ENCODE peak calls at places on chromosomes 16 and 17, in nine cellular contexts. H, P, I, U, G, O, X, R and Z are unnamed samples.

GRCh38 chr16:1367486-1368174 is 15.9 kb downstream of the GNPTG start:
- DNase-seq in R (no peak), P (no peak), U (no peak), I (no peak), H (no peak), X (no peak), G (no peak), O (no peak), Z (no peak)

GRCh38 chr16:89925596-89926079 is 2.5 kb downstream of the TUBB3 start:
- DNase-seq in O (no peak), X (no peak), G (no peak), P (no peak), U (no peak), R (no peak), I (no peak), H (peak), Z (no peak)

GRCh38 chr17:77214743-77215142 is 74.0 kb downstream of the SEC14L1 start:
- DNase-seq in I (no peak), X (no peak), R (peak), P (peak), H (peak), U (peak), O (no peak), G (no peak), Z (no peak)

GRCh38 chr16:4688674-4689045 is 4.7 kb upstream of the NUDT16L1 start:
- DNase-seq in O (no peak), U (no peak), G (no peak), X (no peak), I (no peak), P (no peak), H (no peak), R (no peak), Z (no peak)

GRCh38 chr16:20107086-20107485 is 33.4 kb upstream of the GPR139 start:
- DNase-seq in G (no peak), P (no peak), R (no peak), H (no peak), O (no peak), U (no peak), I (no peak), X (no peak), Z (no peak)

GRCh38 chr17:28480278-28480677 is 6.8 kb downstream of the SLC13A2 start:
- DNase-seq in U (no peak), I (no peak), G (no peak), X (no peak), O (no peak), R (no peak), P (no peak), H (no peak), Z (no peak)

GRCh38 chr17:27621557-27621956 is 9.4 kb upstream of the LGALS9 start:
- DNase-seq in O (no peak), X (no peak), G (no peak), P (no peak), U (no peak), R (no peak), H (no peak), I (no peak), Z (no peak)

GRCh38 chr17:76593338-76593737 is 7.7 kb upstream of the ST6GALNAC2 start:
- DNase-seq in G (no peak), X (no peak), I (no peak), O (no peak), H (no peak), P (no peak), U (peak), R (peak), Z (no peak)

GRCh38 chr17:7695586-7695985 is 7.3 kb downstream of the WRAP53 start:
- DNase-seq in I (no peak), H (no peak), R (no peak), O (no peak), G (no peak), U (no peak), P (no peak), X (no peak), Z (no peak)

GRCh38 chr16:77618011-77618410 is 104.3 kb upstream of the NUDT7 start:
- DNase-seq in I (no peak), P (no peak), R (no peak), G (no peak), U (no peak), O (no peak), X (no peak), H (peak), Z (no peak)

GRCh38 chr17:55743103-55743679 is 7.7 kb upstream of the PCTP start:
- DNase-seq in O (no peak), H (peak), X (no peak), R (peak), G (no peak), U (no peak), I (no peak), P (no peak), Z (no peak)

GRCh38 chr17:81523139-81524062 is 4.8 kb upstream of the FSCN2 start:
- DNase-seq in R (peak), G (no peak), X (peak), I (no peak), H (peak), U (peak), P (peak), O (no peak), Z (no peak)